ENCODE peak calls at places on chromosomes 1 and 21, in four cellular contexts. Z is A549, U is fibroblast of lung, I is trophoblast cell. K is an unnamed sample.
A peak's percentile ranks its signal among the peaks of the same experiment; 100 is the strongest.

GRCh38 chr1:63873751-63874150 is 99.9 kb downstream of the ROR1 start:
- DNase-seq in I (no peak), U (peak; percentile 63), Z (no peak), K (peak; percentile 85)

GRCh38 chr1:8094481-8095241 is 68.6 kb upstream of the ERRFI1 start:
- DNase-seq in U (peak; percentile 90), I (no peak), Z (no peak), K (no peak)

GRCh38 chr1:206507395-206508129 is at the start of gene RASSF5:
- DNase-seq in Z (peak; percentile 73), U (peak; percentile 61), I (peak; percentile 28), K (peak; percentile 57)

GRCh38 chr1:234667891-234668576 is 58.1 kb upstream of the IRF2BP2 start:
- DNase-seq in U (no peak), Z (no peak), I (no peak), K (no peak)

GRCh38 chr1:235901461-235901860 is 34.8 kb upstream of the LYST start:
- DNase-seq in U (peak; percentile 88), Z (no peak), I (no peak), K (no peak)

GRCh38 chr1:191592907-191593306 is 565.4 kb upstream of the RGS18 start:
- DNase-seq in U (no peak), Z (no peak), I (no peak), K (no peak)

GRCh38 chr21:36254106-36254941 is 65.7 kb upstream of the MORC3 start:
- DNase-seq in Z (no peak), I (no peak), U (no peak), K (no peak)

GRCh38 chr1:17440827-17441168 is 1.3 kb upstream of the RCC2 start:
- DNase-seq in Z (no peak), I (no peak), U (peak; percentile 11), K (no peak)

GRCh38 chr1:24966724-24967346 is 36.8 kb upstream of the RUNX3 start:
- DNase-seq in U (peak; percentile 70), I (peak; percentile 11), Z (peak; percentile 17), K (no peak)

GRCh38 chr1:225699336-225699735 is 46.4 kb upstream of the ENAH start:
- DNase-seq in Z (no peak), U (no peak), I (no peak), K (no peak)

GRCh38 chr1:2091611-2092604 is 41.7 kb downstream of the PRKCZ start:
- DNase-seq in Z (no peak), U (peak; percentile 7), I (peak; percentile 29), K (no peak)

GRCh38 chr21:39628380-39628779 is 15.6 kb downstream of the B3GALT5 start:
- DNase-seq in Z (no peak), I (no peak), U (peak; percentile 8), K (no peak)

GRCh38 chr1:21910528-21911204 is 26.4 kb downstream of the HSPG2 start:
- DNase-seq in Z (no peak), U (no peak), I (no peak), K (no peak)

GRCh38 chr1:230176871-230177411 is 109.9 kb downstream of the GALNT2 start:
- DNase-seq in U (peak; percentile 59), I (no peak), Z (no peak), K (no peak)

GRCh38 chr1:89600792-89601191 is 32.1 kb upstream of the LRRC8C start:
- DNase-seq in I (no peak), Z (no peak), U (no peak), K (no peak)

GRCh38 chr1:4174291-4175200 is 274.5 kb upstream of the C1orf174 start:
- DNase-seq in Z (no peak), U (no peak), I (no peak), K (no peak)

GRCh38 chr1:205355054-205355453 is 1.7 kb downstream of the KLHDC8A start:
- DNase-seq in I (no peak), U (peak; percentile 10), Z (no peak), K (peak; percentile 69)

GRCh38 chr21:39392981-39393380 is 44.1 kb upstream of the HMGN1 start:
- DNase-seq in U (no peak), Z (no peak), I (no peak), K (no peak)

GRCh38 chr1:218878369-218878768 is 295.3 kb upstream of the LYPLAL1 start:
- DNase-seq in U (peak; percentile 47), I (no peak), Z (no peak), K (no peak)

GRCh38 chr21:33562389-33562788 is 19.6 kb downstream of the SON start:
- DNase-seq in I (no peak), Z (no peak), U (no peak), K (no peak)

GRCh38 chr1:113226118-113226517 is 153.1 kb downstream of the LRIG2 start:
- DNase-seq in U (peak; percentile 20), Z (no peak), I (no peak), K (no peak)

GRCh38 chr1:23553896-23554480 is 5.3 kb downstream of the ID3 start:
- DNase-seq in I (no peak), U (no peak), Z (no peak), K (no peak)

GRCh38 chr1:23554481-23555224 is 4.6 kb downstream of the ID3 start:
- DNase-seq in I (peak; percentile 92), U (peak; percentile 78), Z (peak; percentile 66), K (peak; percentile 59)

GRCh38 chr1:23548704-23549143 is 10.6 kb downstream of the ID3 start:
- DNase-seq in I (no peak), Z (no peak), U (no peak), K (no peak)

GRCh38 chr1:23553206-23553895 is 6.0 kb downstream of the ID3 start:
- DNase-seq in Z (no peak), U (no peak), I (no peak), K (no peak)

DNA sequence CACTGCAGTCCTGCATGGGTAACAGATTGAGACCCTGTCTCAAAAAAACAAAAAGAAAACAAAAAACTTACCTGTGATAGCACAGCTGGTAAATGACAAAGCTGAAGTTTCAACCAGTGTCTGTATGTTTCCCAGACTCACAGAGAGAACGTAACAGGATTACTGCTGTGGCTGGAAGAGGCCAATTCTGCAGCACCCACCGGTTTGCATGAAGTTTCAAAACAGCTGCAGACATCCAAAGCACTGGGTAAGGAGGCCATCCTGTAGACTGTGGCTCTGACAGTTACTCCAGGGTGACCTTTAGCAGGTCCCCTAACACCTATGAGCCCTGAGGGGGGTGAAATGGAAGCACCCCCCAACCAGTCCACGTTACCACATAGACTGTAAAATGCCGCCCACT is 7.5 kb downstream of the ID3 start:
- DNase-seq in I (no peak), Z (no peak), U (no peak), K (no peak)
- H3K4me2 ChIP-seq in I (no peak overlapping the region), Z (no peak overlapping the region), U (no peak overlapping the region), K (no peak overlapping the region)

DNA sequence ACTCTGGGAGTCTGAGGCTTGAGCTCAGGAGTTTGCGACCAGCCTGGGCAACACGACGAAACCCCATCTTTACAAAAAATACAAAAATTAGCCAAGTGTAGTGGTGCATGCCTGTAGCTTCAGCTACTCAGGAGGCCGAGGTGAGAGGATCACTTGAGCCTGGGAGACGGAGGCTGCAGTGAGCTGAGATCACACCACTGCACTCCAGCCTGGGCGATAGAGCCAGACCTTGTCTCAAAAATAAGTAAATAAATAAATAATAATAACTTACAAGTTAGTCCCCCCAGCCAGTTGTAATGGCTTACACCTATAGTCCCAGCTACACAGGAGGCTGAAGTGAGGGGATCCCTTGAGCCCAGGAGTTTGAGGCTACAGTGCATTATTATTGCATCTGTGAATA is 21.7 kb upstream of the BTG2 start:
- DNase-seq in Z (no peak), U (no peak), I (no peak), K (no peak)
- H3K4me2 ChIP-seq in Z (no peak overlapping the region), U (no peak overlapping the region), I (no peak overlapping the region), K (no peak overlapping the region)

DNA sequence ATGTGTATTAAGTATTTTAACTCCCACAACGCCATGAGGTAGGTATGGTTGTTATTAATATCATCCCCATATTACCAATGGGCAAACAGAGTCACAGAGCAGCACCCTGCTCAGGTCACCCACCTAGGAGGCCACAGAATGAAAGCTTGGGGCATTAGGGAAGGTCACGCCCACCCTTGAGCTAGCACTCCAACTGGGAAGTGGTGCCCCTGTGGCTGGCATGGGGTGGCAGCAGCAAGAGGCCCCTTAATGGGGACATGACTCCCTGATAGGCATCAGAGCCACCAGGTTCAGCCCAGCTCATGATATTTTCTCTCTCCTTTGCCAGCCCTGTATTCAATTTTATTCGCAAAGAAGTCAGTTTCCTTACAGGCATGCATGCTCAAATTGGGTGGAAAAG is 90.6 kb downstream of the DMRTB1 start:
- DNase-seq in Z (no peak), I (no peak), U (no peak), K (no peak)
- H3K4me2 ChIP-seq in Z (no peak overlapping the region), I (no peak overlapping the region), U (no peak overlapping the region), K (no peak overlapping the region)

GRCh38 chr1:200333329-200333728 is 76.5 kb downstream of the ZNF281 start:
- DNase-seq in Z (no peak), U (no peak), I (no peak), K (no peak)

GRCh38 chr1:200328379-200328778 is 81.5 kb downstream of the ZNF281 start:
- DNase-seq in U (no peak), I (no peak), Z (no peak), K (no peak)

GRCh38 chr1:200329208-200329882 is 80.5 kb downstream of the ZNF281 start:
- DNase-seq in I (no peak), U (no peak), Z (no peak), K (no peak)

GRCh38 chr1:200332716-200333115 is 77.1 kb downstream of the ZNF281 start:
- DNase-seq in U (no peak), I (no peak), Z (no peak), K (no peak)

DNA sequence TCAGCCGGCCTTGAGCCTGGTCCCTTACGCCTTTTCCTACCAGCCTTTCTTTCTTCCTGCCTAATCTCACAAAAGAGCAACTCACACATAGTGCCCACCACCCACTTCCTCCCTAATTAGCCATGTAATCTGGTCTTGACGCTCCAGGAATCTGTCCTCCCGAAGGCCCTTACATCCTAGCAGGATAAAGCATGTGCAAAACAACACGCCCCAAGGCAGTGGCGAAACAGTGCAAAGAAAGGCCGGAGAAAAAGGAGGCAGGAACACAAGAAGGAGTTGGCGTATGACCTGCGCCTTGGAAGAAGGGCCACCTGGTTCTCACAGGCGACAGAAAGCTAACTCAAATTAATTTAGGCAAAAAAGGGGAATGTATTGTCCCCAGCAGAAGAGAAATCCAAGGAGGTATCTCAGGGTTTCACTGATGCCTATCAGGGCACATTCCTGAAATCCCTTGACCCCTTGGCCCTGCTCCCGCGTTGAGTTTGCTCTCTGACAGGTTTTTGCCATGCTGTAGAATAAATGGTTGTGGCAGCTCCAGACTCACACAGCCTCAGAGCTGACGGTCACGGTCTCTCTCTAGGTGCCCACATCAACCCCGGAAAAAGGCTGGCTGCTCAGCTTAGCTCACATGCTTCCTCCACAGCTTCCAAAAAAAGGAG is 78.9 kb downstream of the ZNF281 start:
- DNase-seq in I (peak; percentile 52), Z (no peak), U (no peak), K (no peak)
- H3K4me2 ChIP-seq in I (peak overlapping the region; percentile 50), Z (no peak overlapping the region), U (no peak overlapping the region), K (no peak overlapping the region)